ENCODE peak calls at places on chromosomes 4 and X, in seven cellular contexts. Q is lower leg skin, U is HFF-Myc, A is BJ, L is transverse colon, S is K562, R is mucosa of descending colon. M is an unnamed sample.

GRCh38 chr4:25667931-25668557 is 12.4 kb downstream of the SLC34A2 start:
- DNase-seq in R (peak), U (no peak), L (peak), A (no peak), Q (no peak), S (peak), M (no peak)

GRCh38 chr4:115356176-115356575 is 242.8 kb upstream of the NDST4 start:
- DNase-seq in L (no peak), S (no peak), R (no peak), U (no peak), A (no peak), Q (no peak), M (no peak)

GRCh38 chr4:143358419-143358818 is 21.7 kb downstream of the GAB1 start:
- DNase-seq in L (no peak), S (no peak), U (no peak), A (no peak), R (no peak), Q (no peak), M (no peak)

GRCh38 chr4:66911898-66912297 is 633.4 kb downstream of the CENPC start:
- DNase-seq in Q (no peak), A (no peak), U (no peak), L (no peak), S (no peak), R (no peak), M (no peak)

GRCh38 chr4:42302348-42302747 is 94.9 kb upstream of the SHISA3 start:
- DNase-seq in R (peak), U (no peak), Q (no peak), L (no peak), A (no peak), S (peak), M (peak)

GRCh38 chr4:154491341-154491679 is 289 bp downstream of the DCHS2 start:
- DNase-seq in L (peak), S (no peak), U (no peak), A (no peak), Q (no peak), R (no peak), M (no peak)

GRCh38 chr4:76990288-76991080 is 40.9 kb downstream of the SEPTIN11 start:
- DNase-seq in R (no peak), L (no peak), U (no peak), Q (no peak), S (no peak), A (peak), M (no peak)

GRCh38 chr4:147799986-147800555 is 68.2 kb downstream of the ARHGAP10 start:
- DNase-seq in S (no peak), Q (no peak), A (no peak), U (no peak), R (peak), L (no peak), M (no peak)

GRCh38 chr4:139857021-139857420 is 191.4 kb downstream of the MGST2 start:
- DNase-seq in Q (no peak), S (no peak), R (no peak), L (no peak), U (no peak), A (no peak), M (no peak)

GRCh38 chr4:3688018-3688998 is 77.9 kb upstream of the ADRA2C start:
- DNase-seq in Q (no peak), A (no peak), U (no peak), L (no peak), S (no peak), R (no peak), M (no peak)
- TF ChIP-seq CTCF in Q (no peak), A (no peak), U (no peak), L (no peak), S (no peak), R (no peak), M (no peak)

GRCh38 chr4:125526420-125526819 is 211.7 kb downstream of the FAT4 start:
- DNase-seq in Q (no peak), S (no peak), U (no peak), L (no peak), R (no peak), A (no peak), M (no peak)
- TF ChIP-seq CTCF in Q (no peak), S (no peak), U (no peak), L (no peak), R (no peak), A (peak), M (no peak)

GRCh38 chrX:151680805-151681204 is 14.5 kb upstream of the PRRG3 start:
- DNase-seq in L (peak), A (no peak), S (peak), U (no peak), Q (no peak), R (peak), M (peak)
- TF ChIP-seq CTCF in L (peak), A (peak), S (peak), U (peak), Q (peak), R (no peak), M (peak)

GRCh38 chrX:37076983-37077382 is 68.8 kb downstream of the FAM47C start:
- DNase-seq in Q (no peak), S (no peak), A (no peak), R (no peak), L (no peak), U (no peak), M (no peak)

GRCh38 chrX:37075892-37076595 is 67.9 kb downstream of the FAM47C start:
- DNase-seq in Q (no peak), S (no peak), U (no peak), A (no peak), R (no peak), L (no peak), M (no peak)

GRCh38 chrX:37078434-37078703 is 70.2 kb downstream of the FAM47C start:
- DNase-seq in L (no peak), S (no peak), Q (no peak), U (no peak), A (no peak), R (no peak), M (no peak)

GRCh38 chrX:37077646-37078433 is 69.7 kb downstream of the FAM47C start:
- DNase-seq in Q (no peak), U (no peak), A (no peak), R (no peak), S (no peak), L (no peak), M (no peak)
- TF ChIP-seq CTCF in Q (no peak), U (no peak), A (no peak), R (no peak), S (no peak), L (no peak), M (no peak)

GRCh38 chrX:140503714-140504351 is 1.0 kb downstream of the SOX3 start:
- DNase-seq in R (peak), A (no peak), U (no peak), Q (no peak), S (no peak), L (no peak), M (no peak)
- TF ChIP-seq CTCF in R (no peak), A (no peak), U (no peak), Q (no peak), S (no peak), L (no peak), M (no peak)

M was measured in Calu3.